ENCODE peak calls at places on chromosomes 12 and 14, in four cellular contexts. E is stomach, L is right lobe of liver, W is fibroblast of lung. Q is an unnamed sample. For H3K9me3, the result is how much of the 10 kb centered on the place peaks cover.

GRCh38 chr12:67441736-67442346 is 172.7 kb downstream of the CAND1 start:
- DNase-seq in E (peak), L (peak), W (peak), Q (peak)

GRCh38 chr12:24879644-24880043 is 69.3 kb downstream of the BCAT1 start:
- DNase-seq in E (no peak), L (no peak), W (peak), Q (no peak)

GRCh38 chr14:67643671-67644070 is 24.0 kb downstream of the ARG2 start:
- DNase-seq in E (no peak), L (no peak), W (no peak), Q (no peak)

GRCh38 chr12:49689785-49690184 is 17.4 kb downstream of the FMNL3 start:
- DNase-seq in E (no peak), L (no peak), W (no peak), Q (no peak)

GRCh38 chr14:102922490-102923200 is at the start of gene AMN:
- DNase-seq in E (no peak), L (peak), W (no peak), Q (no peak)

GRCh38 chr14:73796881-73797539 is 54.6 kb upstream of the PTGR2 start:
- DNase-seq in E (no peak), L (peak), W (peak), Q (no peak)

GRCh38 chr14:24098927-24099813 is 5.1 kb downstream of the PCK2 start:
- DNase-seq in E (peak), L (peak), W (no peak), Q (no peak)

GRCh38 chr14:68814376-68815287 is 21.8 kb upstream of the ZFP36L1 start:
- DNase-seq in E (no peak), L (no peak), W (peak), Q (peak)

GRCh38 chr12:3142386-3142785 is 65.2 kb downstream of the TSPAN9 start:
- DNase-seq in E (no peak), L (no peak), W (no peak), Q (no peak)

GRCh38 chr12:80241576-80242273 is 142.4 kb downstream of the OTOGL start:
- DNase-seq in E (no peak), L (no peak), W (peak), Q (no peak)

GRCh38 chr12:19978193-19978592 is 390.1 kb upstream of the PDE3A start:
- DNase-seq in E (no peak), L (no peak), W (peak), Q (no peak)

GRCh38 chr14:106417224-106418049 is 891.1 kb downstream of the TMEM121 start:
- DNase-seq in E (peak), L (peak), W (no peak), Q (peak)

GRCh38 chr12:120015313-120015712 is 26.3 kb downstream of the BICDL1 start:
- DNase-seq in E (no peak), L (no peak), W (no peak), Q (no peak)

GRCh38 chr12:89756100-89756637 is 47.5 kb upstream of the ATP2B1 start:
- DNase-seq in E (no peak), L (no peak), W (no peak), Q (no peak)

GRCh38 chr12:20716037-20716436 is 20.9 kb downstream of the SLCO1C1 start:
- DNase-seq in E (no peak), L (no peak), W (no peak), Q (no peak)

GRCh38 chr14:34090451-34090850 is 139.6 kb upstream of the EGLN3 start:
- DNase-seq in E (no peak), L (no peak), W (no peak), Q (no peak)

GRCh38 chr12:117506333-117506732 is 144.9 kb upstream of the NOS1 start:
- DNase-seq in E (no peak), L (no peak), W (no peak), Q (no peak)

GRCh38 chr14:75702606-75703261 is 41.7 kb downstream of the TTLL5 start:
- DNase-seq in E (no peak), L (no peak), W (peak), Q (no peak)

GRCh38 chr12:133236144-133236543 is 467 bp upstream of the ANHX start:
- DNase-seq in E (no peak), L (no peak), W (no peak), Q (no peak)

GRCh38 chr12:133233993-133234564 is 1.6 kb downstream of the ANHX start:
- DNase-seq in E (no peak), L (no peak), W (no peak), Q (no peak)

GRCh38 chr12:133236556-133236955 is 879 bp upstream of the ANHX start:
- DNase-seq in E (no peak), L (no peak), W (no peak), Q (no peak)

GRCh38 chr12:133234971-133235370 is 706 bp downstream of the ANHX start:
- DNase-seq in E (no peak), L (no peak), W (no peak), Q (no peak)

GRCh38 chr12:133235401-133236112 is at the start of gene ANHX:
- DNase-seq in E (no peak), L (no peak), W (no peak), Q (no peak)
- H3K9me3 ChIP-seq in E (under half), L (under half), W (under half), Q (under half)

GRCh38 chr12:27560126-27560525 is 36.1 kb downstream of the PPFIBP1 start:
- DNase-seq in E (no peak), L (no peak), W (no peak), Q (no peak)

GRCh38 chr12:27566159-27566558 is 42.2 kb downstream of the PPFIBP1 start:
- DNase-seq in E (no peak), L (no peak), W (no peak), Q (no peak)

GRCh38 chr12:27561535-27562350 is 37.7 kb downstream of the PPFIBP1 start:
- DNase-seq in E (no peak), L (no peak), W (no peak), Q (no peak)

GRCh38 chr12:27566626-27567025 is 42.6 kb downstream of the PPFIBP1 start:
- DNase-seq in E (no peak), L (no peak), W (no peak), Q (no peak)

GRCh38 chr12:27564612-27565213 is 40.7 kb downstream of the PPFIBP1 start:
- DNase-seq in E (no peak), L (no peak), W (no peak), Q (peak)
- H3K27ac ChIP-seq in E (no peak), L (no peak), W (no peak), Q (no peak)

GRCh38 chr12:60630796-60631195 is 1035.0 kb downstream of the SLC16A7 start:
- DNase-seq in E (no peak), L (no peak), W (no peak), Q (no peak)
- H3K9me3 ChIP-seq in E (under half), L (under half), W (under half), Q (under half)

GRCh38 chr12:57091633-57092528 is 3.0 kb downstream of the NAB2 start:
- DNase-seq in E (no peak), L (no peak), W (no peak), Q (no peak)
- H3K27ac ChIP-seq in E (peak), L (no peak), W (no peak), Q (peak)

DNA sequence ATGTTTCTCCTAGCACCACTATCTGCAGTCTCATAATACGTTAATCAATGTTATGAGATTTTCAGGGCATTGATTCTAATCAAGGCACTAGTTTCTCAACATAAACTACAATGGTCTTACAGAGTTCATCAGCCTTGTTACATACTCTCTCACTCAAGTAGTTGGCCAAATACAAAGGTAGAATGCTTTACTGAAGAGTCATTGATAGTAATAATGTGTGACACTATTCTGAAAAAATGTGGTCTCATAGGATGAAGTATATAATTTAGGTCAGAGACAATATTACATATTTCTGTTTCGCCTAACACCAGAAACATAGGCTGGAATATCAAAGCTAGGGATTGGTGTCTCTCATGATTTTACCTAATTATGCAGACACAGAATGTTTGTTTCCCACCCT is 35.2 kb upstream of the MDGA2 start:
- DNase-seq in E (no peak), L (no peak), W (peak), Q (no peak)
- H3K9me3 ChIP-seq in E (under half), L (under half), W (under half), Q (under half)

GRCh38 chr12:57057037-57057436 is 7.1 kb upstream of the MYO1A start:
- DNase-seq in E (no peak), L (no peak), W (no peak), Q (no peak)
- H3K27ac ChIP-seq in E (peak), L (no peak), W (no peak), Q (no peak)

DNA sequence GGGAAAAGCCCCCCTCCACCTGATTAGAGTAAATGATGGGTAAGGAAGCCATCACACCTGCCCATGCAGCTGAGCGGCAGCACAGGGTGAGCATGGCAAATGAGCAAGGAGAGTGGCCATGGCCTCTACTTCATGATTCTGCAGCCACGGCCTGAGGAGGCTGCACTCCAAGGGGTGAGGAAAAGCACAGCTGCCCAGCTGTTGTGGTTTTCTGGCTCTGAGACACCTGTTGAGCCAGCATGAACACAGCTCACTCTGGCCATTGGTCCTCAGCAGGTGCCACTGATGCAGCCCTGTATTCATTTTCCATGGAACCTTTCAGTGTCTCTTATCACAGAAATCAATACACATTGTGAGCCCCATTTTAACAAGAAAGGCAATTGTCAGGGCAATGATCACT is 707.2 kb downstream of the AACS start:
- DNase-seq in E (no peak), L (no peak), W (no peak), Q (no peak)
- H3K9me3 ChIP-seq in E (under half), L (under half), W (under half), Q (under half)